ENCODE peak calls at places on chromosomes 2 and 18, in seven cellular contexts. One of them, this sample, is unnamed.

GRCh38 chr2:36587091-36587490 is 10.9 kb downstream of the FEZ2 start:
- DNase-seq in uterus: no peak
- DNase-seq in activated CD4-positive, CD25-positive, alpha-beta regulatory T cell treated with anti-CD3 and anti-CD28 coated beads, Interleukin-2, amount 50 U/mL, for 72 hours: no peak
- DNase-seq in nucleus accumbens: no peak
- DNase-seq in hepatocyte: no peak
- DNase-seq in fibroblast of the aortic adventitia: no peak
- DNase-seq in nephron progenitor cell: no peak
- DNase-seq in this sample: no peak

GRCh38 chr2:126317797-126318431 is 338.0 kb upstream of the GYPC start:
- DNase-seq in uterus: no peak
- DNase-seq in activated CD4-positive, CD25-positive, alpha-beta regulatory T cell treated with anti-CD3 and anti-CD28 coated beads, Interleukin-2, amount 50 U/mL, for 72 hours: no peak
- DNase-seq in nucleus accumbens: no peak
- DNase-seq in hepatocyte: no peak
- DNase-seq in fibroblast of the aortic adventitia: peak
- DNase-seq in nephron progenitor cell: no peak
- DNase-seq in this sample: no peak

GRCh38 chr18:48841381-48842258 is 109.1 kb downstream of the SMAD7 start:
- DNase-seq in uterus: no peak
- DNase-seq in activated CD4-positive, CD25-positive, alpha-beta regulatory T cell treated with anti-CD3 and anti-CD28 coated beads, Interleukin-2, amount 50 U/mL, for 72 hours: no peak
- DNase-seq in nucleus accumbens: no peak
- DNase-seq in hepatocyte: peak
- DNase-seq in fibroblast of the aortic adventitia: peak
- DNase-seq in nephron progenitor cell: no peak
- DNase-seq in this sample: peak

GRCh38 chr2:62465741-62466500 is 40.1 kb downstream of the TMEM17 start:
- DNase-seq in uterus: peak
- DNase-seq in activated CD4-positive, CD25-positive, alpha-beta regulatory T cell treated with anti-CD3 and anti-CD28 coated beads, Interleukin-2, amount 50 U/mL, for 72 hours: no peak
- DNase-seq in nucleus accumbens: no peak
- DNase-seq in hepatocyte: peak
- DNase-seq in fibroblast of the aortic adventitia: no peak
- DNase-seq in nephron progenitor cell: no peak
- DNase-seq in this sample: no peak

GRCh38 chr2:118835739-118836410 is 11.6 kb downstream of the EN1 start:
- DNase-seq in uterus: no peak
- DNase-seq in activated CD4-positive, CD25-positive, alpha-beta regulatory T cell treated with anti-CD3 and anti-CD28 coated beads, Interleukin-2, amount 50 U/mL, for 72 hours: no peak
- DNase-seq in nucleus accumbens: no peak
- DNase-seq in hepatocyte: no peak
- DNase-seq in fibroblast of the aortic adventitia: no peak
- DNase-seq in nephron progenitor cell: no peak
- DNase-seq in this sample: peak

GRCh38 chr2:186590538-186591441 is 934 bp downstream of the ITGAV start:
- DNase-seq in uterus: no peak
- DNase-seq in activated CD4-positive, CD25-positive, alpha-beta regulatory T cell treated with anti-CD3 and anti-CD28 coated beads, Interleukin-2, amount 50 U/mL, for 72 hours: no peak
- DNase-seq in nucleus accumbens: peak
- DNase-seq in hepatocyte: peak
- DNase-seq in fibroblast of the aortic adventitia: peak
- DNase-seq in nephron progenitor cell: peak
- DNase-seq in this sample: no peak

GRCh38 chr18:51191139-51191717 is 6.3 kb downstream of the MEX3C start:
- DNase-seq in uterus: no peak
- DNase-seq in activated CD4-positive, CD25-positive, alpha-beta regulatory T cell treated with anti-CD3 and anti-CD28 coated beads, Interleukin-2, amount 50 U/mL, for 72 hours: no peak
- DNase-seq in nucleus accumbens: no peak
- DNase-seq in hepatocyte: no peak
- DNase-seq in fibroblast of the aortic adventitia: no peak
- DNase-seq in nephron progenitor cell: no peak
- DNase-seq in this sample: no peak

GRCh38 chr2:28088970-28089369 is 198.4 kb downstream of the BABAM2 start:
- DNase-seq in uterus: no peak
- DNase-seq in activated CD4-positive, CD25-positive, alpha-beta regulatory T cell treated with anti-CD3 and anti-CD28 coated beads, Interleukin-2, amount 50 U/mL, for 72 hours: no peak
- DNase-seq in nucleus accumbens: no peak
- DNase-seq in hepatocyte: no peak
- DNase-seq in fibroblast of the aortic adventitia: peak
- DNase-seq in nephron progenitor cell: no peak
- DNase-seq in this sample: no peak

GRCh38 chr2:10901160-10901559 is 10.6 kb upstream of the KCNF1 start:
- DNase-seq in uterus: no peak
- DNase-seq in activated CD4-positive, CD25-positive, alpha-beta regulatory T cell treated with anti-CD3 and anti-CD28 coated beads, Interleukin-2, amount 50 U/mL, for 72 hours: no peak
- DNase-seq in nucleus accumbens: no peak
- DNase-seq in hepatocyte: peak
- DNase-seq in fibroblast of the aortic adventitia: no peak
- DNase-seq in nephron progenitor cell: no peak
- DNase-seq in this sample: no peak

GRCh38 chr2:241768251-241768711 is 8.3 kb upstream of the GAL3ST2 start:
- DNase-seq in uterus: no peak
- DNase-seq in activated CD4-positive, CD25-positive, alpha-beta regulatory T cell treated with anti-CD3 and anti-CD28 coated beads, Interleukin-2, amount 50 U/mL, for 72 hours: no peak
- DNase-seq in nucleus accumbens: no peak
- DNase-seq in hepatocyte: no peak
- DNase-seq in fibroblast of the aortic adventitia: no peak
- DNase-seq in nephron progenitor cell: no peak
- DNase-seq in this sample: no peak

GRCh38 chr2:62181836-62182235 is 14.1 kb upstream of the B3GNT2 start:
- DNase-seq in uterus: no peak
- DNase-seq in activated CD4-positive, CD25-positive, alpha-beta regulatory T cell treated with anti-CD3 and anti-CD28 coated beads, Interleukin-2, amount 50 U/mL, for 72 hours: no peak
- DNase-seq in nucleus accumbens: no peak
- DNase-seq in hepatocyte: no peak
- DNase-seq in fibroblast of the aortic adventitia: no peak
- DNase-seq in nephron progenitor cell: no peak
- DNase-seq in this sample: no peak

GRCh38 chr18:54215069-54215468 is 9.4 kb downstream of the MBD2 start:
- DNase-seq in uterus: no peak
- DNase-seq in activated CD4-positive, CD25-positive, alpha-beta regulatory T cell treated with anti-CD3 and anti-CD28 coated beads, Interleukin-2, amount 50 U/mL, for 72 hours: no peak
- DNase-seq in nucleus accumbens: no peak
- DNase-seq in hepatocyte: no peak
- DNase-seq in fibroblast of the aortic adventitia: peak
- DNase-seq in nephron progenitor cell: no peak
- DNase-seq in this sample: no peak

GRCh38 chr18:80202264-80202998 is 44.9 kb downstream of the PARD6G start:
- DNase-seq in uterus: no peak
- DNase-seq in activated CD4-positive, CD25-positive, alpha-beta regulatory T cell treated with anti-CD3 and anti-CD28 coated beads, Interleukin-2, amount 50 U/mL, for 72 hours: no peak
- DNase-seq in nucleus accumbens: no peak
- DNase-seq in hepatocyte: no peak
- DNase-seq in fibroblast of the aortic adventitia: no peak
- DNase-seq in nephron progenitor cell: no peak
- DNase-seq in this sample: no peak

GRCh38 chr2:74507926-74508520 is 528 bp upstream of the PCGF1 start:
- DNase-seq in uterus: no peak
- DNase-seq in activated CD4-positive, CD25-positive, alpha-beta regulatory T cell treated with anti-CD3 and anti-CD28 coated beads, Interleukin-2, amount 50 U/mL, for 72 hours: no peak
- DNase-seq in nucleus accumbens: peak
- DNase-seq in hepatocyte: peak
- DNase-seq in fibroblast of the aortic adventitia: no peak
- DNase-seq in nephron progenitor cell: peak
- DNase-seq in this sample: no peak

GRCh38 chr2:24863636-24864035 is 56.4 kb downstream of the ADCY3 start:
- DNase-seq in uterus: no peak
- DNase-seq in activated CD4-positive, CD25-positive, alpha-beta regulatory T cell treated with anti-CD3 and anti-CD28 coated beads, Interleukin-2, amount 50 U/mL, for 72 hours: no peak
- DNase-seq in nucleus accumbens: no peak
- DNase-seq in hepatocyte: no peak
- DNase-seq in fibroblast of the aortic adventitia: peak
- DNase-seq in nephron progenitor cell: no peak
- DNase-seq in this sample: no peak